ENCODE peak calls at places on chromosome 19, in six cellular contexts. O is HCT116, H is neural progenitor cell, N is lung, C is stomach, A is heart right ventricle. E is an unnamed sample. For H3K36me3, the result is how much of the 10 kb centered on the place peaks cover.

GRCh38 chr19:51272183-51272817 is 21.4 kb downstream of the SIGLECL1 start:
- DNase-seq in O (no peak), H (no peak), N (no peak), C (no peak), A (no peak), E (no peak)

GRCh38 chr19:50315773-50316448 is 13.3 kb downstream of the KCNC3 start:
- DNase-seq in O (no peak), H (peak), N (no peak), C (no peak), A (no peak), E (no peak)

GRCh38 chr19:49890349-49891311 is 6.1 kb downstream of the IL4I1 start:
- DNase-seq in O (no peak), H (peak), N (no peak), C (peak), A (no peak), E (no peak)

GRCh38 chr19:56377105-56377924 is 16.0 kb downstream of the ZNF582 start:
- DNase-seq in O (no peak), H (no peak), N (no peak), C (no peak), A (no peak), E (no peak)

GRCh38 chr19:48450441-48450840 is 4.7 kb downstream of the GRWD1 start:
- DNase-seq in O (no peak), H (no peak), N (no peak), C (no peak), A (no peak), E (no peak)

GRCh38 chr19:18304496-18305312 is 18.2 kb downstream of the LSM4 start:
- DNase-seq in O (no peak), H (peak), N (peak), C (peak), A (peak), E (no peak)

GRCh38 chr19:46977548-46977947 is 42.1 kb upstream of the NPAS1 start:
- DNase-seq in O (no peak), H (no peak), N (no peak), C (no peak), A (no peak), E (no peak)

GRCh38 chr19:10431943-10432735 is 11.8 kb downstream of the PDE4A start:
- DNase-seq in O (no peak), H (peak), N (peak), C (peak), A (peak), E (peak)

GRCh38 chr19:18093439-18094161 is 4.0 kb upstream of the MAST3 start:
- DNase-seq in O (peak), H (no peak), N (no peak), C (no peak), A (no peak), E (no peak)

GRCh38 chr19:29260477-29261317 is 47.7 kb upstream of the UQCRFS1 start:
- DNase-seq in O (peak), H (peak), N (no peak), C (no peak), A (no peak), E (no peak)

GRCh38 chr19:13104848-13105646 is 2.4 kb upstream of the LYL1 start:
- DNase-seq in O (no peak), H (no peak), N (no peak), C (no peak), A (no peak), E (no peak)

GRCh38 chr19:11456659-11457058 is 21.2 kb downstream of the PRKCSH start:
- DNase-seq in O (no peak), H (no peak), N (no peak), C (no peak), A (no peak), E (no peak)

GRCh38 chr19:12995596-12996541 is 594 bp downstream of the NFIX start:
- DNase-seq in O (no peak), H (no peak), N (no peak), C (no peak), A (no peak), E (no peak)

GRCh38 chr19:44597131-44597491 is 16.3 kb upstream of the IGSF23 start:
- DNase-seq in O (no peak), H (no peak), N (no peak), C (no peak), A (no peak), E (no peak)

GRCh38 chr19:18339703-18340102 is 695 bp upstream of the PGPEP1 start:
- DNase-seq in O (no peak), H (peak), N (no peak), C (no peak), A (no peak), E (no peak)

GRCh38 chr19:57560049-57560491 is 407 bp upstream of the ZNF550 start:
- DNase-seq in O (no peak), H (no peak), N (no peak), C (no peak), A (peak), E (no peak)

GRCh38 chr19:18842166-18842565 is 10.4 kb downstream of the UPF1 start:
- DNase-seq in O (no peak), H (no peak), N (no peak), C (no peak), A (no peak), E (no peak)

GRCh38 chr19:31675187-31675913 is 326.1 kb upstream of the TSHZ3 start:
- DNase-seq in O (no peak), H (no peak), N (no peak), C (no peak), A (no peak), E (no peak)

GRCh38 chr19:19900574-19901444 is at the start of gene ZNF93:
- DNase-seq in O (no peak), H (peak), N (peak), C (peak), A (peak), E (peak)

GRCh38 chr19:17775991-17776803 is 18.7 kb upstream of the B3GNT3 start:
- DNase-seq in O (no peak), H (no peak), N (no peak), C (no peak), A (no peak), E (no peak)

GRCh38 chr19:29429021-29429420 is 96.8 kb upstream of the VSTM2B start:
- DNase-seq in O (no peak), H (no peak), N (no peak), C (no peak), A (no peak), E (no peak)

GRCh38 chr19:45403781-45404556 is 900 bp downstream of the PPP1R13L start:
- DNase-seq in O (no peak), H (peak), N (peak), C (peak), A (peak), E (peak)

GRCh38 chr19:38072776-38073411 is 151.1 kb downstream of the DPF1 start:
- DNase-seq in O (no peak), H (no peak), N (no peak), C (no peak), A (no peak), E (no peak)

GRCh38 chr19:19342086-19343015 is 21.7 kb downstream of the MAU2 start:
- DNase-seq in O (peak), H (peak), N (peak), C (peak), A (peak), E (peak)

GRCh38 chr19:48511800-48512503 is at the start of gene LMTK3:
- DNase-seq in O (no peak), H (peak), N (no peak), C (no peak), A (no peak), E (no peak)

GRCh38 chr19:40217921-40218890 is at the start of gene TTC9B:
- DNase-seq in O (no peak), H (peak), N (no peak), C (no peak), A (no peak), E (no peak)

GRCh38 chr19:1068111-1069001 is 1.4 kb downstream of the ARHGAP45 start:
- DNase-seq in O (no peak), H (no peak), N (no peak), C (no peak), A (peak), E (no peak)

GRCh38 chr19:13087295-13087694 is 15.4 kb downstream of the LYL1 start:
- DNase-seq in O (no peak), H (no peak), N (no peak), C (no peak), A (no peak), E (no peak)

GRCh38 chr19:13053238-13053637 is 49.4 kb downstream of the LYL1 start:
- DNase-seq in O (no peak), H (no peak), N (no peak), C (no peak), A (no peak), E (no peak)

GRCh38 chr19:14718522-14719113 is 28.8 kb downstream of the ZNF333 start:
- DNase-seq in O (no peak), H (no peak), N (no peak), C (no peak), A (no peak), E (no peak)
- H3K36me3 ChIP-seq in O (under half), H (under half), N (half or more), C (half or more), A (half or more), E (under half)

GRCh38 chr19:16457195-16457953 is 14.4 kb downstream of the EPS15L1 start:
- DNase-seq in O (no peak), H (peak), N (no peak), C (peak), A (peak), E (no peak)

GRCh38 chr19:16455489-16455888 is 16.3 kb downstream of the EPS15L1 start:
- DNase-seq in O (no peak), H (no peak), N (no peak), C (no peak), A (no peak), E (no peak)

GRCh38 chr19:16457954-16458331 is 13.8 kb downstream of the EPS15L1 start:
- DNase-seq in O (no peak), H (no peak), N (no peak), C (no peak), A (peak), E (no peak)

GRCh38 chr19:16458391-16459128 is 13.2 kb downstream of the EPS15L1 start:
- DNase-seq in O (no peak), H (no peak), N (no peak), C (no peak), A (no peak), E (no peak)

GRCh38 chr19:16456652-16457194 is 15.0 kb downstream of the EPS15L1 start:
- DNase-seq in O (no peak), H (no peak), N (no peak), C (no peak), A (no peak), E (no peak)
- H3K27ac ChIP-seq in O (no peak), H (no peak), N (peak), C (peak), A (peak), E (no peak)

GRCh38 chr19:4581381-4582111 is 22.1 kb upstream of the SEMA6B start:
- DNase-seq in O (no peak), H (peak), N (no peak), C (no peak), A (no peak), E (no peak)

GRCh38 chr19:4580961-4581380 is 21.5 kb upstream of the SEMA6B start:
- DNase-seq in O (no peak), H (no peak), N (no peak), C (no peak), A (no peak), E (no peak)

GRCh38 chr19:4579389-4579788 is 19.9 kb upstream of the SEMA6B start:
- DNase-seq in O (no peak), H (no peak), N (no peak), C (no peak), A (no peak), E (no peak)

GRCh38 chr19:4578552-4579248 is 19.2 kb upstream of the SEMA6B start:
- DNase-seq in O (no peak), H (no peak), N (no peak), C (no peak), A (no peak), E (no peak)

DNA sequence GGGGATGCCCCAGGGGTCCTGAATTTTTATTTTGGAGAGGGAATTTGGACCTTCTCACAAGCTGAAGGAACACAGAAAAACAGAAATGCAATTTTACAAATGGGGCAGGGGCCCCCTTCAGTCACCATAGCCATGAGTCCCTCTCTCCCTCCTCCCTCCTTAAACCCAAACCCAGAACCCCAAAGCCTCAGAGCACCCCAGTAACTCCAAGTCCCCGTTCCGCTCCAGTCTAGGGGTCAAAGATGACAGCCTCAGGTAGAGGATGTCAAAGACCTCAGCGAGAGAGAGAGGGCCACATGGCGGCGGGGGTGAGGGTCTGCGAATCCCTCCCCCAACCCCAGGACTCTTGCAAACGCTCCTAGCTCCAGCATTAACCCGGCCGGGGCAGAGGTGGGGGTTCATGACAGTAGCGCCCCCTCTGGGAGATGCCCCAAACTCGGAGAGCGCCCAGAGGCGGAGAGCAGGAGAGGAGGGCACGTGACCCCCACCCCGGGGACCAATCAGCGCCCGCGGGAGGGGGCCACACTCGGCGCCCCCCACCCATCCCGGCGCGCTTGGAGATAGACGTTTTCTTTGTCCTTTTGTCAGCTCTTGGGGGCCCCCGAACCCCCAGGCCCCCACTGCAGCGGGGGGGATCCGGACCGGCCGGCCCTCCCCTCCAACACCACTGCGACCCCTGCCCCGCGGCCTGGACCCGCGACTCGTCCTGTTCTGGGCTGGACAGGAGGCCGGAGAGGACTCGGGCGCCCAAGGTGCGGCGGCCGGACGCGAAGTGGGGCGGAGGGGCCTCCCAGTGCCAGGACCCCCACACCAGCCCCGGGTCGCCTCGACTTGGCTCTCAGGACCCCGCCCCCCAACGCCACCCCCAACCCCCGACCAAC is 20.8 kb upstream of the SEMA6B start:
- DNase-seq in O (no peak), H (peak), N (no peak), C (no peak), A (no peak), E (no peak)
- TF ChIP-seq CTCF in O (peak), H (peak), N (no peak), C (no peak), A (no peak), E (no peak)

GRCh38 chr19:2224754-2225349 is 11.3 kb downstream of the PLEKHJ1 start:
- DNase-seq in O (no peak), H (no peak), N (no peak), C (no peak), A (no peak), E (no peak)

GRCh38 chr19:2221918-2222317 is 14.2 kb downstream of the PLEKHJ1 start:
- DNase-seq in O (no peak), H (no peak), N (no peak), C (no peak), A (no peak), E (no peak)

GRCh38 chr19:2225415-2226050 is 10.6 kb downstream of the PLEKHJ1 start:
- DNase-seq in O (no peak), H (no peak), N (no peak), C (no peak), A (no peak), E (no peak)

GRCh38 chr19:2223391-2223790 is 12.7 kb downstream of the PLEKHJ1 start:
- DNase-seq in O (no peak), H (no peak), N (no peak), C (no peak), A (no peak), E (no peak)

GRCh38 chr19:2223959-2224358 is 12.2 kb downstream of the PLEKHJ1 start:
- DNase-seq in O (no peak), H (no peak), N (no peak), C (no peak), A (no peak), E (no peak)
- H3K36me3 ChIP-seq in O (under half), H (under half), N (under half), C (half or more), A (half or more), E (under half)

GRCh38 chr19:8116437-8117293 is 32.7 kb downstream of the FBN3 start:
- DNase-seq in O (no peak), H (no peak), N (no peak), C (no peak), A (no peak), E (no peak)

GRCh38 chr19:8115805-8116396 is 33.5 kb downstream of the FBN3 start:
- DNase-seq in O (no peak), H (no peak), N (no peak), C (no peak), A (no peak), E (no peak)

GRCh38 chr19:8117991-8118390 is 31.4 kb downstream of the FBN3 start:
- DNase-seq in O (no peak), H (no peak), N (no peak), C (no peak), A (no peak), E (no peak)

GRCh38 chr19:8123683-8124082 is 25.7 kb downstream of the FBN3 start:
- DNase-seq in O (no peak), H (no peak), N (no peak), C (no peak), A (no peak), E (no peak)

GRCh38 chr19:8120636-8121480 is 28.5 kb downstream of the FBN3 start:
- DNase-seq in O (no peak), H (no peak), N (no peak), C (no peak), A (no peak), E (no peak)
- H3K27ac ChIP-seq in O (no peak), H (no peak), N (no peak), C (no peak), A (no peak), E (no peak)

GRCh38 chr19:6396305-6396704 is 3.3 kb upstream of the GTF2F1 start:
- DNase-seq in O (no peak), H (no peak), N (no peak), C (no peak), A (no peak), E (no peak)

GRCh38 chr19:6394831-6395230 is 1.9 kb upstream of the GTF2F1 start:
- DNase-seq in O (no peak), H (no peak), N (no peak), C (no peak), A (no peak), E (no peak)

GRCh38 chr19:6393982-6394412 is 1.0 kb upstream of the GTF2F1 start:
- DNase-seq in O (no peak), H (no peak), N (no peak), C (no peak), A (no peak), E (no peak)

GRCh38 chr19:6392219-6393073 is 518 bp downstream of the GTF2F1 start:
- DNase-seq in O (no peak), H (peak), N (no peak), C (no peak), A (no peak), E (no peak)

GRCh38 chr19:6393074-6393981 is at the start of gene GTF2F1:
- DNase-seq in O (peak), H (peak), N (peak), C (peak), A (peak), E (peak)
- TF ChIP-seq CTCF in O (no peak), H (peak), N (peak), C (no peak), A (no peak), E (no peak)

GRCh38 chr19:35764432-35765315 is 6.7 kb downstream of the PROSER3 start:
- DNase-seq in O (no peak), H (no peak), N (no peak), C (no peak), A (no peak), E (no peak)
- H3K36me3 ChIP-seq in O (under half), H (under half), N (under half), C (half or more), A (half or more), E (under half)

E was measured in prostate gland.